ENCODE peak calls at places on chromosomes 16 and 17, in seven cellular contexts. One of them, this sample, is unnamed.

GRCh38 chr17:16148596-16148995 is 66.7 kb downstream of the NCOR1 start:
- DNase-seq in posterior cingulate gyrus: no peak
- DNase-seq in activated gamma-delta T cell treated with Interleukin-2 at 50 U/mL for 16 hours: no peak
- DNase-seq in RWPE1: no peak
- DNase-seq in neural progenitor cell: no peak
- DNase-seq in SK-N-DZ: no peak
- DNase-seq in heart left ventricle: no peak
- DNase-seq in this sample: no peak

GRCh38 chr17:8056232-8056975 is 17.5 kb downstream of the ALOX15B start:
- DNase-seq in posterior cingulate gyrus: no peak
- DNase-seq in heart left ventricle: no peak
- DNase-seq in SK-N-DZ: no peak
- DNase-seq in neural progenitor cell: no peak
- DNase-seq in activated gamma-delta T cell treated with Interleukin-2 at 50 U/mL for 16 hours: no peak
- DNase-seq in RWPE1: no peak
- DNase-seq in this sample: peak

GRCh38 chr17:28227278-28228108 is 91.5 kb upstream of the TMEM97 start:
- DNase-seq in RWPE1: peak
- DNase-seq in SK-N-DZ: peak
- DNase-seq in heart left ventricle: no peak
- DNase-seq in activated gamma-delta T cell treated with Interleukin-2 at 50 U/mL for 16 hours: no peak
- DNase-seq in posterior cingulate gyrus: peak
- DNase-seq in neural progenitor cell: peak
- DNase-seq in this sample: no peak

GRCh38 chr16:85542548-85542927 is 70.6 kb upstream of the GSE1 start:
- DNase-seq in posterior cingulate gyrus: no peak
- DNase-seq in activated gamma-delta T cell treated with Interleukin-2 at 50 U/mL for 16 hours: no peak
- DNase-seq in neural progenitor cell: no peak
- DNase-seq in heart left ventricle: no peak
- DNase-seq in RWPE1: no peak
- DNase-seq in SK-N-DZ: no peak
- DNase-seq in this sample: no peak

GRCh38 chr17:46901291-46901690 is 21.7 kb upstream of the GOSR2 start:
- DNase-seq in activated gamma-delta T cell treated with Interleukin-2 at 50 U/mL for 16 hours: no peak
- DNase-seq in SK-N-DZ: no peak
- DNase-seq in neural progenitor cell: no peak
- DNase-seq in heart left ventricle: no peak
- DNase-seq in RWPE1: no peak
- DNase-seq in posterior cingulate gyrus: no peak
- DNase-seq in this sample: no peak

GRCh38 chr16:87966685-87967185 is 15.5 kb downstream of the BANP start:
- DNase-seq in SK-N-DZ: no peak
- DNase-seq in posterior cingulate gyrus: no peak
- DNase-seq in heart left ventricle: no peak
- DNase-seq in neural progenitor cell: no peak
- DNase-seq in RWPE1: no peak
- DNase-seq in activated gamma-delta T cell treated with Interleukin-2 at 50 U/mL for 16 hours: no peak
- DNase-seq in this sample: no peak

GRCh38 chr17:40319651-40320550 is 10.9 kb downstream of the RARA start:
- DNase-seq in SK-N-DZ: no peak
- DNase-seq in activated gamma-delta T cell treated with Interleukin-2 at 50 U/mL for 16 hours: peak
- DNase-seq in heart left ventricle: no peak
- DNase-seq in posterior cingulate gyrus: no peak
- DNase-seq in neural progenitor cell: no peak
- DNase-seq in RWPE1: no peak
- DNase-seq in this sample: no peak

GRCh38 chr17:78268960-78269892 is 37.8 kb downstream of the TMEM235 start:
- DNase-seq in RWPE1: no peak
- DNase-seq in SK-N-DZ: no peak
- DNase-seq in neural progenitor cell: peak
- DNase-seq in heart left ventricle: no peak
- DNase-seq in activated gamma-delta T cell treated with Interleukin-2 at 50 U/mL for 16 hours: no peak
- DNase-seq in posterior cingulate gyrus: no peak
- DNase-seq in this sample: peak

GRCh38 chr17:64499805-64500486 is 3.1 kb upstream of the POLG2 start:
- DNase-seq in posterior cingulate gyrus: no peak
- DNase-seq in SK-N-DZ: no peak
- DNase-seq in RWPE1: no peak
- DNase-seq in heart left ventricle: no peak
- DNase-seq in neural progenitor cell: no peak
- DNase-seq in activated gamma-delta T cell treated with Interleukin-2 at 50 U/mL for 16 hours: no peak
- DNase-seq in this sample: peak

GRCh38 chr17:56570199-56570598 is 23.3 kb upstream of the NOG start:
- DNase-seq in posterior cingulate gyrus: no peak
- DNase-seq in SK-N-DZ: no peak
- DNase-seq in RWPE1: no peak
- DNase-seq in heart left ventricle: no peak
- DNase-seq in activated gamma-delta T cell treated with Interleukin-2 at 50 U/mL for 16 hours: no peak
- DNase-seq in neural progenitor cell: no peak
- DNase-seq in this sample: no peak

GRCh38 chr17:624341-624860 is 90.2 kb downstream of the VPS53 start:
- DNase-seq in heart left ventricle: no peak
- DNase-seq in activated gamma-delta T cell treated with Interleukin-2 at 50 U/mL for 16 hours: no peak
- DNase-seq in RWPE1: no peak
- DNase-seq in SK-N-DZ: no peak
- DNase-seq in neural progenitor cell: no peak
- DNase-seq in posterior cingulate gyrus: no peak
- DNase-seq in this sample: no peak

GRCh38 chr17:76176701-76177574 is 35.9 kb upstream of the FOXJ1 start:
- DNase-seq in heart left ventricle: no peak
- DNase-seq in RWPE1: no peak
- DNase-seq in posterior cingulate gyrus: no peak
- DNase-seq in neural progenitor cell: no peak
- DNase-seq in SK-N-DZ: no peak
- DNase-seq in activated gamma-delta T cell treated with Interleukin-2 at 50 U/mL for 16 hours: no peak
- DNase-seq in this sample: no peak

GRCh38 chr16:14301150-14302030 is 230.3 kb downstream of the MRTFB start:
- DNase-seq in SK-N-DZ: no peak
- DNase-seq in heart left ventricle: peak
- DNase-seq in posterior cingulate gyrus: peak
- DNase-seq in neural progenitor cell: peak
- DNase-seq in RWPE1: peak
- DNase-seq in activated gamma-delta T cell treated with Interleukin-2 at 50 U/mL for 16 hours: no peak
- DNase-seq in this sample: no peak

GRCh38 chr17:56300191-56300590 is 146.9 kb downstream of the ANKFN1 start:
- DNase-seq in RWPE1: no peak
- DNase-seq in activated gamma-delta T cell treated with Interleukin-2 at 50 U/mL for 16 hours: no peak
- DNase-seq in posterior cingulate gyrus: no peak
- DNase-seq in SK-N-DZ: no peak
- DNase-seq in heart left ventricle: no peak
- DNase-seq in neural progenitor cell: no peak
- DNase-seq in this sample: no peak

GRCh38 chr16:66569131-66569530 is 2.9 kb downstream of the CMTM1 start:
- DNase-seq in heart left ventricle: no peak
- DNase-seq in activated gamma-delta T cell treated with Interleukin-2 at 50 U/mL for 16 hours: no peak
- DNase-seq in SK-N-DZ: no peak
- DNase-seq in posterior cingulate gyrus: no peak
- DNase-seq in RWPE1: no peak
- DNase-seq in neural progenitor cell: no peak
- DNase-seq in this sample: peak

GRCh38 chr16:15650698-15651161 is 685 bp downstream of the NDE1 start:
- DNase-seq in activated gamma-delta T cell treated with Interleukin-2 at 50 U/mL for 16 hours: peak
- DNase-seq in SK-N-DZ: no peak
- DNase-seq in neural progenitor cell: peak
- DNase-seq in RWPE1: peak
- DNase-seq in posterior cingulate gyrus: no peak
- DNase-seq in heart left ventricle: peak
- DNase-seq in this sample: peak

GRCh38 chr17:19766421-19767270 is 18.5 kb upstream of the ALDH3A1 start:
- DNase-seq in posterior cingulate gyrus: peak
- DNase-seq in neural progenitor cell: peak
- DNase-seq in SK-N-DZ: peak
- DNase-seq in RWPE1: peak
- DNase-seq in activated gamma-delta T cell treated with Interleukin-2 at 50 U/mL for 16 hours: peak
- DNase-seq in heart left ventricle: peak
- DNase-seq in this sample: peak

GRCh38 chr16:20878682-20879147 is 21.4 kb downstream of the DCUN1D3 start:
- DNase-seq in RWPE1: no peak
- DNase-seq in activated gamma-delta T cell treated with Interleukin-2 at 50 U/mL for 16 hours: no peak
- DNase-seq in SK-N-DZ: no peak
- DNase-seq in neural progenitor cell: no peak
- DNase-seq in heart left ventricle: no peak
- DNase-seq in posterior cingulate gyrus: no peak
- DNase-seq in this sample: no peak

GRCh38 chr17:38421224-38421841 is 6.9 kb upstream of the ARHGAP23 start:
- DNase-seq in RWPE1: no peak
- DNase-seq in SK-N-DZ: no peak
- DNase-seq in activated gamma-delta T cell treated with Interleukin-2 at 50 U/mL for 16 hours: no peak
- DNase-seq in neural progenitor cell: peak
- DNase-seq in heart left ventricle: no peak
- DNase-seq in posterior cingulate gyrus: peak
- DNase-seq in this sample: peak

GRCh38 chr16:71526111-71526998 is at the start of gene CHST4:
- DNase-seq in SK-N-DZ: no peak
- DNase-seq in heart left ventricle: no peak
- DNase-seq in RWPE1: peak
- DNase-seq in posterior cingulate gyrus: no peak
- DNase-seq in activated gamma-delta T cell treated with Interleukin-2 at 50 U/mL for 16 hours: no peak
- DNase-seq in neural progenitor cell: peak
- DNase-seq in this sample: peak

GRCh38 chr17:62150471-62150870 is 85.4 kb upstream of the MED13 start:
- DNase-seq in activated gamma-delta T cell treated with Interleukin-2 at 50 U/mL for 16 hours: no peak
- DNase-seq in neural progenitor cell: no peak
- DNase-seq in SK-N-DZ: no peak
- DNase-seq in RWPE1: peak
- DNase-seq in posterior cingulate gyrus: no peak
- DNase-seq in heart left ventricle: no peak
- DNase-seq in this sample: no peak

GRCh38 chr17:43936434-43936833 is 5.8 kb downstream of the PPY start:
- DNase-seq in heart left ventricle: no peak
- DNase-seq in activated gamma-delta T cell treated with Interleukin-2 at 50 U/mL for 16 hours: no peak
- DNase-seq in RWPE1: no peak
- DNase-seq in posterior cingulate gyrus: no peak
- DNase-seq in neural progenitor cell: no peak
- DNase-seq in SK-N-DZ: no peak
- DNase-seq in this sample: peak

GRCh38 chr16:10625595-10626357 is 45.4 kb upstream of the EMP2 start:
- DNase-seq in posterior cingulate gyrus: no peak
- DNase-seq in neural progenitor cell: no peak
- DNase-seq in RWPE1: no peak
- DNase-seq in heart left ventricle: no peak
- DNase-seq in activated gamma-delta T cell treated with Interleukin-2 at 50 U/mL for 16 hours: no peak
- DNase-seq in SK-N-DZ: no peak
- DNase-seq in this sample: peak

GRCh38 chr16:85068746-85069145 is 41.2 kb downstream of the KIAA0513 start:
- DNase-seq in activated gamma-delta T cell treated with Interleukin-2 at 50 U/mL for 16 hours: no peak
- DNase-seq in SK-N-DZ: no peak
- DNase-seq in heart left ventricle: no peak
- DNase-seq in neural progenitor cell: no peak
- DNase-seq in RWPE1: no peak
- DNase-seq in posterior cingulate gyrus: no peak
- DNase-seq in this sample: peak

GRCh38 chr16:47970291-47970931 is 185.4 kb downstream of the ABCC12 start:
- DNase-seq in SK-N-DZ: no peak
- DNase-seq in activated gamma-delta T cell treated with Interleukin-2 at 50 U/mL for 16 hours: no peak
- DNase-seq in posterior cingulate gyrus: no peak
- DNase-seq in RWPE1: peak
- DNase-seq in heart left ventricle: no peak
- DNase-seq in neural progenitor cell: peak
- DNase-seq in this sample: peak

GRCh38 chr17:80839401-80839800 is 152.2 kb upstream of the CHMP6 start:
- DNase-seq in neural progenitor cell: no peak
- DNase-seq in SK-N-DZ: no peak
- DNase-seq in RWPE1: no peak
- DNase-seq in heart left ventricle: peak
- DNase-seq in posterior cingulate gyrus: no peak
- DNase-seq in activated gamma-delta T cell treated with Interleukin-2 at 50 U/mL for 16 hours: no peak
- DNase-seq in this sample: no peak

GRCh38 chr16:31052131-31052530 is 18.8 kb downstream of the STX4 start:
- DNase-seq in activated gamma-delta T cell treated with Interleukin-2 at 50 U/mL for 16 hours: no peak
- DNase-seq in heart left ventricle: no peak
- DNase-seq in posterior cingulate gyrus: no peak
- DNase-seq in neural progenitor cell: no peak
- DNase-seq in RWPE1: peak
- DNase-seq in SK-N-DZ: no peak
- DNase-seq in this sample: peak

GRCh38 chr16:70444249-70445063 is 5.6 kb upstream of the ST3GAL2 start:
- DNase-seq in RWPE1: no peak
- DNase-seq in neural progenitor cell: no peak
- DNase-seq in posterior cingulate gyrus: no peak
- DNase-seq in SK-N-DZ: no peak
- DNase-seq in activated gamma-delta T cell treated with Interleukin-2 at 50 U/mL for 16 hours: no peak
- DNase-seq in heart left ventricle: no peak
- DNase-seq in this sample: no peak

GRCh38 chr16:25006504-25007055 is 8.6 kb downstream of the ARHGAP17 start:
- DNase-seq in heart left ventricle: no peak
- DNase-seq in RWPE1: no peak
- DNase-seq in posterior cingulate gyrus: no peak
- DNase-seq in SK-N-DZ: peak
- DNase-seq in neural progenitor cell: no peak
- DNase-seq in activated gamma-delta T cell treated with Interleukin-2 at 50 U/mL for 16 hours: no peak
- DNase-seq in this sample: peak

GRCh38 chr16:75230471-75231110 is 11.8 kb downstream of the CTRB1 start:
- DNase-seq in posterior cingulate gyrus: no peak
- DNase-seq in neural progenitor cell: no peak
- DNase-seq in activated gamma-delta T cell treated with Interleukin-2 at 50 U/mL for 16 hours: no peak
- DNase-seq in RWPE1: no peak
- DNase-seq in SK-N-DZ: no peak
- DNase-seq in heart left ventricle: no peak
- DNase-seq in this sample: peak

GRCh38 chr16:84673203-84673535 is 24.9 kb downstream of the KLHL36 start:
- DNase-seq in neural progenitor cell: no peak
- DNase-seq in heart left ventricle: no peak
- DNase-seq in RWPE1: peak
- DNase-seq in activated gamma-delta T cell treated with Interleukin-2 at 50 U/mL for 16 hours: no peak
- DNase-seq in SK-N-DZ: no peak
- DNase-seq in posterior cingulate gyrus: no peak
- DNase-seq in this sample: no peak

GRCh38 chr17:29012535-29012934 is 6.7 kb upstream of the SEZ6 start:
- DNase-seq in SK-N-DZ: no peak
- DNase-seq in neural progenitor cell: no peak
- DNase-seq in RWPE1: no peak
- DNase-seq in heart left ventricle: no peak
- DNase-seq in activated gamma-delta T cell treated with Interleukin-2 at 50 U/mL for 16 hours: no peak
- DNase-seq in posterior cingulate gyrus: no peak
- DNase-seq in this sample: no peak

GRCh38 chr17:81885869-81886548 is 5.4 kb downstream of the ALYREF start:
- DNase-seq in activated gamma-delta T cell treated with Interleukin-2 at 50 U/mL for 16 hours: no peak
- DNase-seq in posterior cingulate gyrus: no peak
- DNase-seq in heart left ventricle: no peak
- DNase-seq in neural progenitor cell: no peak
- DNase-seq in RWPE1: no peak
- DNase-seq in SK-N-DZ: no peak
- DNase-seq in this sample: no peak

GRCh38 chr17:80860101-80860671 is 131.5 kb upstream of the CHMP6 start:
- DNase-seq in posterior cingulate gyrus: no peak
- DNase-seq in activated gamma-delta T cell treated with Interleukin-2 at 50 U/mL for 16 hours: no peak
- DNase-seq in RWPE1: no peak
- DNase-seq in SK-N-DZ: no peak
- DNase-seq in neural progenitor cell: no peak
- DNase-seq in heart left ventricle: no peak
- DNase-seq in this sample: no peak

GRCh38 chr16:70480127-70481105 is 26.0 kb downstream of the FCSK start:
- DNase-seq in heart left ventricle: peak
- DNase-seq in activated gamma-delta T cell treated with Interleukin-2 at 50 U/mL for 16 hours: no peak
- DNase-seq in posterior cingulate gyrus: no peak
- DNase-seq in neural progenitor cell: no peak
- DNase-seq in RWPE1: no peak
- DNase-seq in SK-N-DZ: no peak
- DNase-seq in this sample: no peak

This sample was measured in IMR-90.